ENCODE peak calls at places on chromosomes 13 and 19, in eight cellular contexts. A is mesendoderm, S is heart left ventricle, J is GM23248, F is left lung, M is cardiac muscle cell, L is fibroblast of lung, H is psoas muscle. T is an unnamed sample. For H3K4me1, the result is how much of the 10 kb centered on the place peaks cover.

GRCh38 chr13:21531475-21531874 is 72.4 kb upstream of the ZDHHC20 start:
- DNase-seq in H (no peak), L (no peak), J (no peak), M (no peak), S (no peak), A (no peak), F (no peak), T (no peak)

GRCh38 chr13:44573071-44573470 is 3.1 kb downstream of the TSC22D1 start:
- DNase-seq in A (peak), J (peak), L (peak), S (no peak), M (no peak), F (no peak), H (no peak), T (no peak)

GRCh38 chr13:102718746-102719145 is 23.9 kb upstream of the METTL21C start:
- DNase-seq in H (no peak), L (no peak), A (no peak), M (no peak), S (no peak), J (peak), F (no peak), T (no peak)

GRCh38 chr19:41847351-41848105 is 2.7 kb downstream of the DMRTC2 start:
- DNase-seq in J (no peak), H (no peak), F (no peak), L (no peak), S (no peak), A (no peak), M (no peak), T (no peak)

GRCh38 chr13:47934371-47934770 is 66.7 kb downstream of the SUCLA2 start:
- DNase-seq in L (peak), M (no peak), A (peak), J (no peak), S (no peak), H (no peak), F (no peak), T (no peak)

GRCh38 chr13:20997301-20998061 is 63.9 kb downstream of the LATS2 start:
- DNase-seq in H (no peak), L (peak), M (no peak), S (peak), F (no peak), A (peak), J (peak), T (no peak)

GRCh38 chr19:12933287-12934072 is at the start of gene FARSA:
- DNase-seq in H (peak), M (peak), F (peak), J (peak), S (peak), A (peak), L (peak), T (peak)

GRCh38 chr19:18264956-18265610 is 9.2 kb downstream of the IQCN start:
- DNase-seq in S (no peak), L (no peak), A (no peak), J (no peak), H (no peak), M (no peak), F (no peak), T (no peak)

GRCh38 chr19:2503521-2504109 is 27.7 kb downstream of the GADD45B start:
- DNase-seq in L (peak), M (peak), S (no peak), A (peak), H (no peak), J (peak), F (no peak), T (no peak)

GRCh38 chr13:52405767-52406494 is at the start of gene THSD1:
- DNase-seq in F (peak), A (peak), L (peak), J (peak), H (peak), S (peak), M (no peak), T (no peak)

GRCh38 chr19:12833747-12834417 is 497 bp downstream of the RTBDN start:
- DNase-seq in M (peak), S (no peak), L (no peak), J (peak), F (peak), A (peak), H (no peak), T (no peak)

GRCh38 chr19:55341191-55342043 is 1.7 kb downstream of the KMT5C start:
- DNase-seq in J (peak), A (peak), S (peak), M (peak), L (peak), F (peak), H (peak), T (no peak)

GRCh38 chr13:29319451-29319850 is 276.0 kb downstream of the SLC7A1 start:
- DNase-seq in L (no peak), M (peak), S (no peak), F (no peak), J (no peak), A (peak), H (no peak), T (no peak)

GRCh38 chr19:46887240-46887782 is 26.5 kb downstream of the ARHGAP35 start:
- DNase-seq in L (peak), S (no peak), F (no peak), J (peak), A (no peak), M (no peak), H (no peak), T (no peak)

DNA sequence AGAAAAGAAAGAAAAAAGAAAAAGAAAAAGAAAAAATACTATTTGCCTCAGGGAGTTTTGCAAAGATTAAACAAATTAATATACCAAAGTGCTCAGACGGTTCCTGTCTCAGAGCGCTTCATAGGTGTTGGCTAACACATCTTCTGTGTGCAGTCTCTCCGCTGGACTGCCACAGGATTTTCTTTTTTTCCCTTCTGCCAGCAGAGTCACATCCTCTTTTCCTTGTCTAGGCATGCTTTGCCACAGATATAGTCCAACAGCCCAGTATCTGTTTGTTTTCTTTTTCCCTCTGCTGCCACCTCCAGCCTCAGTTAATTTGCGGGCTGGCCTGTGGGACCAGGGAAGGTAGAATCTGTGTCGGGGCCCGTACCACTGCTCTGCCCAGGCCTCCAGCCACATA is 3.4 kb upstream of the URAD start:
- DNase-seq in L (no peak), J (no peak), H (no peak), F (no peak), A (no peak), M (no peak), S (no peak), T (no peak)
- H3K27ac ChIP-seq in L (no peak), J (no peak), H (no peak), F (no peak), A (no peak), M (no peak), S (no peak), T (no peak)

DNA sequence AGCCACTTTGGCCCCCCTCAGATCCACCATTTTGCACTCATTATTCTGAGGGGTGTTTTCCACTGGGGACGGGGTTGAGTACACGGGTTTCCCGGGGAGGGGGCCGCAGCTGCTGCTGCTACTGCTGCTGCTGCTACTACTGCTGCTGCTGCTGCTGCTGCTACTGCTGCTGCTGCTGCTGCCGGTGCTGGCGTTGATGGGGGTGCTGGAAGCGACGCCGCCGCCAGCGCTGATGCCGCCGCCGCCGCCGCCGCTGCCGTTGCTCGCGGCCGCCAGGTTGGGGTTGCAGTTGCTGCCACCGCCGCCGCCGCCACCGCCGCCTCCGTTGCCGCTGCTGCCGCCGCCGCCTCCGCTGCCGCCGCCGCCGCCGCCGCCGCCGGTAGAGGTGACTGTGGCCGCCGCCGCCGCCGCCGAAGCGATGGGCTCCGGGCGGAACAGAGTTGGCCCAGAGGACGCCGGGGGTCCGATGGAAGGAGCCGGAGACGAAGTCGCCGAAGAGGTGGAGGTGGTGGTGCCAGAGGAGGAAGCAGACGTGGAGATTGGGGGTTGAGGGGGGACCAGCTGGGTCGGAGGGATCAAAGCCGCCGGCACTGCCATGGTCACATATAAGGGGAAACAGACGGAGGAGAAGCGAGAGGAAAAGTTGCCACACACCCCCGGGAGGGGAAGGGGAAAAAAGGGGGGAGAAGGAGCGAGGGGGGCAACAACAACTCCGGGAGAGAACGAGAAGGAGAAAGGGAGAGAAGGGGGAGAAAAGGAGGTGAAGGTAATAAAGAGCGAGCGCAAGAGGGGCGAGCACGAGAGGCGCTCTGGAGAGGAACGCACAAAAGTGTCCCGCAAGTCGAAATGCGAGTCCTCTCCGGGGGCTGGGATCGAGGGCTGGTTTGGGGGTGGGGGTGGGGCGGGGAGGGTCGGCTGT is 572 bp downstream of the DACH1 start:
- DNase-seq in S (peak), A (peak), H (peak), L (peak), J (peak), F (peak), M (peak), T (no peak)
- H3K4me3 ChIP-seq in S (peak), A (peak), H (peak), L (peak), J (peak), F (peak), M (peak), T (peak)

GRCh38 chr19:51566489-51567100 is 4.5 kb upstream of the ZNF175 start:
- DNase-seq in J (no peak), H (no peak), S (no peak), L (no peak), F (no peak), M (no peak), A (no peak), T (no peak)
- H3K4me1 ChIP-seq in J (under half), H (under half), S (under half), L (under half), F (under half), M (under half), A (under half), T (under half)

DNA sequence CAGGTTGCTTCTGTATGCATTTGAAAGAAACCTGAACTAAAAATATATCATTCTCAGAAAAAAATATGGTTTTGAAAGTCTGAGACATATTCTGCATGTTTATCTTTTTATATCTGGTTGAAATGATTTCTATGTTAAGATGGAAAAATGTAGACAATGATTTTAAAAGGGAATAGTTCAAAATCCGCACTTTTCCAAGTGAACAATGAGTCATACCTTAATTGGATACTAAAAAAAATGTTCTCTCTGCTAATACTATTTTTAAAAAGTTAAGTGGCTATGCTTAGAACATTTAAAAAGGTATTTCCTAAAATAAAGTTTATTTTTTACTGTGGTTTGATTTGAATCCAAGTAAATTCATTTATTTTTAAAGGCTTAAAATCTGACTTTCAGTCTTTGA is 801.4 kb downstream of the SLITRK6 start:
- DNase-seq in S (no peak), M (no peak), F (no peak), A (no peak), H (no peak), L (no peak), J (no peak), T (no peak)
- H3K27ac ChIP-seq in S (no peak), M (no peak), F (no peak), A (no peak), H (no peak), L (no peak), J (no peak), T (no peak)

GRCh38 chr13:111212517-111212873 is 97.4 kb downstream of the ARHGEF7 start:
- DNase-seq in M (no peak), H (no peak), J (no peak), F (no peak), S (no peak), L (no peak), A (no peak), T (no peak)

GRCh38 chr13:111216166-111216960 is 101.3 kb downstream of the ARHGEF7 start:
- DNase-seq in J (peak), S (peak), L (peak), M (peak), A (peak), H (peak), F (no peak), T (no peak)

GRCh38 chr13:111217661-111218060 is 102.6 kb downstream of the ARHGEF7 start:
- DNase-seq in A (no peak), M (no peak), L (no peak), J (no peak), F (no peak), H (no peak), S (peak), T (no peak)

GRCh38 chr13:111213964-111214726 is 99.0 kb downstream of the ARHGEF7 start:
- DNase-seq in F (peak), S (no peak), M (peak), L (no peak), H (no peak), A (no peak), J (no peak), T (no peak)

GRCh38 chr13:111215081-111216047 is 100.3 kb downstream of the ARHGEF7 start:
- DNase-seq in A (peak), J (no peak), L (no peak), H (peak), F (no peak), M (no peak), S (peak), T (no peak)
- H3K4me3 ChIP-seq in A (no peak), J (no peak), L (no peak), H (peak), F (no peak), M (no peak), S (no peak), T (no peak)

GRCh38 chr13:36919833-36920611 is at the start of gene SMAD9:
- DNase-seq in M (peak), L (peak), J (peak), H (peak), S (peak), A (peak), F (peak), T (no peak)
- H3K4me1 ChIP-seq in M (under half), L (under half), J (under half), H (under half), S (under half), A (under half), F (under half), T (under half)

DNA sequence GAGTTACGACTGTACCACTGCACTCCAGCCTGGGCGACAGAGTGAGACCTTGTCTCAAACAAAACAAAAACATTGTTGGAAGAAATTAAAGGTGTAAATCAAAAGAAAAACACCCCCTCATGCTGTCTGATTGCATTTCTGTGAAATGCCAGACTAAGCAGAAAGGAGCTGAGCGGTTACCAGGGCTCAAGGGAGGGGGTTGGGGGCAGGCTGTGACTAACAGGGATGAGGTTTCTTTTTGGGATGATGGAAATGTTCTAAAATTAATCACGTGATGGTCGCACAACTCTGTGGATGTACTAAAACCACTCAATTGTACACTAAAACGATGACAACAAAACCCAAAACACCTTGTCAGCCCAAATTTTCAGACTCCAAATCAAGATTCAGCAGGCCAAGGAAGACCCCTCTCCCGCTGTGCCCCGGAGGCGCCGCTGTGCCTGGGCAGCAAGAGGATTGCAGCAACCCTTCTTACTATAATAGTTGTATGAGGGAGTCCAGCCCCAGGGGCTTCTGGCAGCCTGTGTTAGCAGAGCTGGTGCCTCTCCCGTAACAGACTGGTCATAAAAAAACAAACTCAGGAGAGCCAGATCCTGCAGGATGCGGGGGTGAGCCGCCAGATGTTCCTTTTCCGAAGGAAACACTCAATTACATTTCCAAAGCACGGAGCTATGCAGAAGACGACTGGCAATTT is 20.9 kb downstream of the CAPS start:
- DNase-seq in L (peak), H (peak), M (no peak), J (peak), F (peak), A (no peak), S (peak), T (no peak)
- H3K27ac ChIP-seq in L (peak), H (peak), M (no peak), J (peak), F (peak), A (no peak), S (peak), T (no peak)

DNA sequence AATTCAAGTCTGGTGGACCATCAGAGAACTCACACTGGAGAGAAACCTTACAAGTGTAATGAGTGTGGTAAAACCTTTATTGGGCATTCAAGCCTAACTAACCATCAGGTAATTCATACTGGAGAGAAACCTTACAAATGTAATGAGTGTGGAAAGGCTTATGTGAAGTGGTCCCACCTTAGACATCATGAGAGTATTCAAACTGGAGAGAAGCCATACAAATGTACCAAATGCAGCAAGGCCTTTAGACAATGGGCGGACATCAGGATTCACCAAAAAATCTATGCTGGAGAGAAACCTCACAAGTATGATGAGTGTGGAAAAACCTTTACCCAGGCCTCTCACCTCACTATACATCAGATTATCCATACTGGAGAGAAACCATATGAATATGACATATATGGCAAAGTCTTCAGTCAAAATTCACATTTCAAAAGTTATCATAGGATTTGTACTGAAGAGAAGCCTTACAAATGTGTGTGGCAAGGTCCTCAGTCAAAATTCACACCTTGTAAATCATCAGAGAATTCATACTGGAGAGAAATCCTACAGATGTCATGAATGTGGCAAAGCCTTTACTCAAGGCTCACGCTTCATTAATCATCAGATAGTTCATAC is 19.7 kb upstream of the ZNF665 start:
- DNase-seq in L (no peak), F (no peak), M (no peak), A (no peak), H (no peak), J (no peak), S (no peak), T (no peak)
- H3K4me3 ChIP-seq in L (no peak), F (no peak), M (no peak), A (no peak), H (no peak), J (no peak), S (no peak), T (no peak)

GRCh38 chr13:33207616-33207964 is 78.0 kb downstream of the STARD13 start:
- DNase-seq in F (no peak), S (no peak), A (no peak), J (peak), M (no peak), H (peak), L (peak), T (no peak)
- H3K4me1 ChIP-seq in F (under half), S (half or more), A (under half), J (under half), M (under half), H (under half), L (under half), T (under half)

GRCh38 chr19:4096049-4096892 is 27.7 kb downstream of the MAP2K2 start:
- DNase-seq in J (no peak), H (no peak), F (no peak), M (no peak), A (no peak), L (no peak), S (no peak), T (no peak)

GRCh38 chr19:4095488-4095844 is 28.5 kb downstream of the MAP2K2 start:
- DNase-seq in A (no peak), F (no peak), S (no peak), H (no peak), L (no peak), M (no peak), J (no peak), T (no peak)

GRCh38 chr19:4098493-4098892 is 25.4 kb downstream of the MAP2K2 start:
- DNase-seq in J (no peak), A (no peak), H (peak), M (no peak), L (no peak), F (peak), S (peak), T (no peak)

GRCh38 chr19:4099054-4099764 is 24.7 kb downstream of the MAP2K2 start:
- DNase-seq in J (no peak), S (no peak), A (no peak), F (peak), L (no peak), M (no peak), H (no peak), T (no peak)

GRCh38 chr19:4097501-4097900 is 26.4 kb downstream of the MAP2K2 start:
- DNase-seq in J (no peak), M (no peak), H (peak), L (no peak), S (peak), F (peak), A (no peak), T (no peak)
- H3K27ac ChIP-seq in J (no peak), M (peak), H (peak), L (no peak), S (peak), F (no peak), A (no peak), T (no peak)